ENCODE peak calls at places on chromosomes 6 and 20, in six cellular contexts. V is OCI-LY7; Q is IMR-90; N is CD8-positive, alpha-beta T cell; W is A549; B is PC-9. Z is an unnamed sample. For H3K4me1, the result is how much of the 10 kb centered on the place peaks cover.

GRCh38 chr6:16758163-16758975 is 2.9 kb downstream of the ATXN1 start:
- DNase-seq in N (no peak), W (no peak), Q (no peak), B (no peak), V (no peak), Z (no peak)

GRCh38 chr6:143215363-143215762 is 154.7 kb downstream of the AIG1 start:
- DNase-seq in Q (no peak), N (no peak), B (no peak), V (no peak), W (no peak), Z (no peak)

GRCh38 chr6:72238900-72239299 is 352.6 kb downstream of the RIMS1 start:
- DNase-seq in N (no peak), B (no peak), Q (peak), V (no peak), W (no peak), Z (no peak)

GRCh38 chr20:61262036-61262435 is 10.0 kb downstream of the CDH4 start:
- DNase-seq in V (no peak), Q (no peak), N (no peak), B (no peak), W (no peak), Z (no peak)

GRCh38 chr6:103273048-103273447 is 1586.7 kb downstream of the HACE1 start:
- DNase-seq in N (no peak), W (no peak), Q (no peak), B (no peak), V (peak), Z (no peak)

GRCh38 chr6:151054304-151054703 is 185.5 kb upstream of the AKAP12 start:
- DNase-seq in B (no peak), W (no peak), Q (peak), V (no peak), N (no peak), Z (no peak)

GRCh38 chr6:26126394-26127221 is 39.4 kb downstream of the HFE start:
- DNase-seq in W (no peak), N (no peak), V (peak), Q (peak), B (peak), Z (no peak)

GRCh38 chr6:32819729-32820128 is 2.9 kb upstream of the HLA-DOB start:
- DNase-seq in V (no peak), W (no peak), B (peak), Q (peak), N (no peak), Z (no peak)

GRCh38 chr6:2684059-2684749 is 66.5 kb downstream of the MYLK4 start:
- DNase-seq in B (peak), V (no peak), Q (peak), N (no peak), W (peak), Z (no peak)

GRCh38 chr6:27178001-27178730 is 69.3 kb upstream of the PRSS16 start:
- DNase-seq in N (peak), B (peak), Q (peak), V (peak), W (peak), Z (peak)

GRCh38 chr6:145887969-145888368 is 73.4 kb upstream of the FBXO30 start:
- DNase-seq in B (no peak), W (no peak), Q (peak), V (peak), N (no peak), Z (peak)

GRCh38 chr6:19851273-19852089 is 14.3 kb downstream of the ID4 start:
- DNase-seq in V (peak), Q (peak), W (peak), N (no peak), B (peak), Z (no peak)

GRCh38 chr6:152594726-152595125 is 42.4 kb downstream of the SYNE1 start:
- DNase-seq in Q (no peak), N (no peak), W (no peak), B (no peak), V (no peak), Z (no peak)

GRCh38 chr6:36934868-36935267 is 19.7 kb upstream of the PI16 start:
- DNase-seq in Q (no peak), W (no peak), N (no peak), V (no peak), B (peak), Z (no peak)

GRCh38 chr6:116012966-116013365 is 47.7 kb downstream of the FRK start:
- DNase-seq in B (peak), Q (peak), V (no peak), N (no peak), W (no peak), Z (no peak)

GRCh38 chr20:34774431-34774830 is 51.0 kb downstream of the NCOA6 start:
- DNase-seq in V (no peak), B (no peak), Q (no peak), N (no peak), W (no peak), Z (no peak)

GRCh38 chr20:37686762-37687477 is 6.9 kb upstream of the CTNNBL1 start:
- DNase-seq in Q (peak), N (no peak), W (no peak), V (no peak), B (peak), Z (no peak)

GRCh38 chr6:105077592-105078463 is 102.0 kb downstream of the POPDC3 start:
- DNase-seq in W (peak), Q (peak), B (peak), V (peak), N (no peak), Z (no peak)

GRCh38 chr6:7087491-7087979 is 20.2 kb upstream of the RREB1 start:
- DNase-seq in N (peak), W (no peak), B (no peak), V (no peak), Q (no peak), Z (no peak)

GRCh38 chr6:13096084-13096483 is 232.3 kb downstream of the TBC1D7 start:
- DNase-seq in Q (no peak), W (no peak), V (no peak), B (no peak), N (no peak), Z (no peak)

GRCh38 chr6:111712398-111712797 is 106.7 kb upstream of the TRAF3IP2 start:
- DNase-seq in W (no peak), V (no peak), B (peak), N (no peak), Q (peak), Z (no peak)

GRCh38 chr6:89385156-89385667 is 26.9 kb downstream of the RRAGD start:
- DNase-seq in B (peak), W (no peak), N (no peak), Q (no peak), V (no peak), Z (no peak)

GRCh38 chr20:42714298-42715141 is 475.2 kb downstream of the PTPRT start:
- DNase-seq in W (no peak), V (no peak), Q (no peak), N (no peak), B (no peak), Z (no peak)

GRCh38 chr20:62323980-62324906 is 21.4 kb downstream of the ADRM1 start:
- DNase-seq in Q (no peak), B (no peak), V (no peak), N (no peak), W (no peak), Z (no peak)

GRCh38 chr6:16504608-16505007 is 256.7 kb downstream of the ATXN1 start:
- DNase-seq in Q (no peak), B (no peak), N (no peak), W (no peak), V (no peak), Z (no peak)

GRCh38 chr20:35771367-35771688 is 487 bp upstream of the PHF20 start:
- DNase-seq in Q (no peak), B (no peak), V (no peak), N (no peak), W (no peak), Z (no peak)

GRCh38 chr6:28597217-28597835 is 71.6 kb downstream of the GPX5 start:
- DNase-seq in V (no peak), Q (peak), B (peak), W (peak), N (no peak), Z (no peak)

GRCh38 chr6:1581120-1581991 is 28.4 kb upstream of the FOXC1 start:
- DNase-seq in B (no peak), V (no peak), W (no peak), Q (no peak), N (no peak), Z (no peak)
- H3K27ac ChIP-seq in B (no peak), V (no peak), W (no peak), Q (no peak), N (no peak), Z (no peak)

GRCh38 chr20:2135018-2135417 is 33.4 kb downstream of the STK35 start:
- DNase-seq in N (no peak), V (no peak), W (no peak), B (no peak), Q (no peak), Z (no peak)
- H3K4me1 ChIP-seq in N (under half), V (under half), W (under half), B (under half), Q (half or more), Z (under half)

DNA sequence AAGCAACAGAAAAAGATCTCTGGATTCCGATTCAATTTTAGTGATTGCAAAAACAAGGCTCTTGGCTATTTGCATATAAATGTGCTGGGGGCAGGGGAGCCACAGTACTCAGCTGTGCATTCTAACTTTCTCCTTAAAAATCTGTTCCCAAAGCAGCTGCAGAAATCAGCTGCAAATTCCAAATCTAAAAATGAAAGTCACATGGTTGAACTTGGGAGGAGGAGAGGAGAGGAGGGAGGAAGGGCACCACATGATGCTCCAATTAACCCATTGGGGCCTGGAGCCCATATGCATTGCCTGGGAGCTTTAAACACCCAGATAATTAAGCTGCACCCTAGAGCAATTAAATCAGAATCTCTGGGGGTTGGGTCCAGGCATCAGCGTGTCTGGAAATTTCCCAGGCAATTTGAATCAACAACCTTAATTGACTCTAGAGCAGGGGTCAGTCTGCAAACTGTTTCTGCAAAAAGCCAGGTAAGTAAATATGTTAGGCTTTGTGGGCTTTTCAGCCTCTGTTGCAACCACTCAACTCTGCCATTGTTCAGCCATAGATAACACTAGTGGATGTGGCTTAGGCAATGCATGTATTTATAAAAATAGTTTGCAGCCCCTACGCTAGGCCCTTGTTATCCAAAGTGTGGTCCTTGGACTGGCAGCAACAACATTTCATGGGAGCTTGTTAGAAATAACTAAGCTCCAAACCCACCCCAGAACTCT is 508.1 kb downstream of the KIF16B start:
- DNase-seq in B (no peak), V (no peak), N (no peak), W (no peak), Q (no peak), Z (no peak)
- H3K27ac ChIP-seq in B (no peak), V (no peak), N (no peak), W (no peak), Q (no peak), Z (no peak)

DNA sequence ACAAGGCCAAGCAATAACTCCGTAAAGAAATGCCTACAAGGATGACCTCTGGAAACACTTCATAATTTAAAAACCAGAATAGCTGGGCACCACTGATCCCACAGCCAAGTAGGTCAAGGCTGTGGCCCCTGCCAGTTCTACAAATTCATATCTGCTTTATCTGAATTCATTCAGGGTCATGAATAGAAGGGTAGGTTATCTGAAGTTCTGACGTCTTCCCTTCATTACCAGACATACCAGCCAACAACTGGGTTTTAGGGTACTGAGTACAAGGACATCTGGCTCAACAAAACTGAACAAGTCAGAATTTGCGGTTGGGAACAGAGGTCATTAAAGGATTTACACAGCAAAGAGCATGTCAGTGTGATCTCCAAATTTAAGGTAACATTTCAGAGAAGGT is 26.0 kb downstream of the MAP3K5 start:
- DNase-seq in N (no peak), V (no peak), B (no peak), Q (no peak), W (no peak), Z (no peak)
- H3K4me1 ChIP-seq in N (under half), V (half or more), B (under half), Q (under half), W (under half), Z (under half)

DNA sequence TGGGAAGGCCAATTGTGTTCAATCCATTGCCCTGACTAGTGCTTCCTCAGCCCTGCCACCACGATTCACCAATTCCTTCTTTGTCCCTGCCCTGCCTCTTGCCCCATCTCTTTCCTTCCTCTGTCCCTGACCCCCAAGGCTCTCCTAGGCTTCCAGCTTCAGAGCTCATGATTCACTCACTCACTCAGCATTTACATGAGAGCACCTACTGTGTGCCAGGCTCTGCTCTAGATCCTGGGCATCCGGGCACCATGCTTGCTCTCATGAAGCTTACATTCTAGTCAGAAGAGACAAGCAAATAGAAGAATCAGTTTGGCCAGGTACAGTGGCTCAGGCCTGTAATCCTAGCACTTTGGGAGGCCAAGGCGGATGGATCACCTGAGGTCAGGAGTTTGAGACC is 489.5 kb upstream of the JARID2 start:
- DNase-seq in N (no peak), Q (no peak), V (no peak), B (no peak), W (no peak), Z (no peak)
- H3K27ac ChIP-seq in N (no peak), Q (no peak), V (no peak), B (no peak), W (no peak), Z (no peak)

GRCh38 chr6:121573466-121573865 is 138.0 kb downstream of the GJA1 start:
- DNase-seq in V (no peak), W (no peak), Q (no peak), B (no peak), N (no peak), Z (no peak)
- H3K4me1 ChIP-seq in V (under half), W (under half), Q (under half), B (under half), N (under half), Z (under half)

DNA sequence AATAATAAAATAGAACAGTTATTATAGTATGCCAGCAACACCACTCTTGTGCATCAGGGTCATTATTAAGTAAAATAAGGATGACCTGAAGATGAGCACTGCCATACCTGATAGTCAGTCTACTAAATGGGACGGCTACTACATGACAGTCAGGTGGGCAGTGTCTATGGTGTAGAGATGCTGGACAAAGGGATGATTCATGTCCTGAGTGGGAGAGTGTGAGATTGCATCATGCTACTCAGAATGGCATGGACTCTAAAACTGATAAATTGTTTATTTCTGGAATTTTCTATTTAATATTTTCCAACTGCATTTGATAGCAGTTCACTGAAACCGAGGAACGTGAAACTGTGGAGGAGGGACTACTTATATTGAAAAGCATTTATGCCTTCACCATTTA is 38.8 kb downstream of the SNX9 start:
- DNase-seq in B (no peak), V (no peak), W (no peak), Q (peak), N (no peak), Z (no peak)
- H3K27ac ChIP-seq in B (no peak), V (no peak), W (peak), Q (no peak), N (no peak), Z (no peak)

GRCh38 chr6:109452181-109452580 is 3.4 kb downstream of the MICAL1 start:
- DNase-seq in N (no peak), V (no peak), W (no peak), Q (no peak), B (no peak), Z (no peak)

GRCh38 chr6:109455161-109455501 is 441 bp downstream of the MICAL1 start:
- DNase-seq in Q (no peak), W (no peak), V (peak), B (no peak), N (peak), Z (no peak)

GRCh38 chr6:109454483-109455160 is 950 bp downstream of the MICAL1 start:
- DNase-seq in Q (peak), V (peak), B (no peak), N (peak), W (no peak), Z (peak)

GRCh38 chr6:109453156-109453555 is 2.4 kb downstream of the MICAL1 start:
- DNase-seq in V (no peak), N (no peak), Q (no peak), B (no peak), W (no peak), Z (no peak)

DNA sequence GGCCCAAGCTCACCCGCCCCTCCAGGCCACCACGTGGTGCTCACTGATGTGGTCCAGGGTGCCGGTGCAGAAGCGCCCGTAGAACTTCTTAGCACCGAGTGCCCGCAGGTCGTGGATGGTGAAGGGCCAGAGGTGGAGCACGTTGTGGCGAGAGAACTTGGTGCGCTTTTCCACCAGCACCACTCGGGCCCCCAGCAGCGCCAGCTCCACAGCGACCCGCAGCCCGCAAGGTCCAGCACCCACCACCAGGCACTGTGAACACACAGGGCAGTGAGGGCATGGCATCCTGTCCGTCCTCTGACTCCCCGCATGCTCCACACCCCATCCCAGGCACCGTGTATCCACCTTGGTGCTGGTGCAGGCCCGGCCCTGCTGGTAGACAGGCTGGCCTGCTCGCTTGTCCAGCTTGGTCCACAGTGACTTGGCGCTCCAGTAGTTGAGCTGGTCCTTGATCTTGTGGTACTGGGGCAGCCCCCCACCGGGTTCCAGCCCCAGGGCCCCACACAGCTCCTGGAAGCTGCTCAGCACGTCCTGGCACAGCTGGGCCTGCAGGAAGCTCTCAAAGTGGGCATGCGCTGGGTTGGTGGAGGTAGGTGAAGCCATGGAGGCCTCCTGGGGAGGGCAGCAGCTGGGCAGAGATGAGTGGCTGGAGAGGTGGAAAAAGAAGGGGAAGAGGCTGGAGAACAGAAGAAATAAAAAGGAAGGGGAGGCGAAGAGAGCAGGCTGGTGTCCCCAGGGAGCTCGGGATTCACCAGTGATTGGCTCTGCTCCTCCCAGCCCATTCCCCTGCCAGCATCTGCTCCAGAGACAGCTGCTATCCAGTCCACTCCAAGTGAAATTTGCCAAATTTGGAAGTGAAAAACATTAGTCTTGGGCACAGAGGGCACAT is 1.7 kb downstream of the MICAL1 start:
- DNase-seq in Q (no peak), N (no peak), W (no peak), B (no peak), V (peak), Z (no peak)
- H3K4me1 ChIP-seq in Q (under half), N (half or more), W (under half), B (under half), V (half or more), Z (under half)

Z was measured in tibial artery.